ENCODE peak calls at places on chromosomes 6 and 20, in seven cellular contexts. P is HCT116, M is K562, Q is H1, H is HepG2, Y is GM12878, R is SK-N-SH. O is an unnamed sample.
A peak's percentile ranks its signal among the peaks of the same experiment; 100 is the strongest.

GRCh38 chr6:152983637-152984386 is 971 bp upstream of the FBXO5 start:
- DNase-seq in P (peak; percentile 61), M (no peak), Q (peak; percentile 94), H (peak; percentile 60), Y (peak; percentile 84), R (peak; percentile 19), O (peak; percentile 53)

GRCh38 chr20:53609501-53610445 is 16.1 kb upstream of the ZNF217 start:
- DNase-seq in P (no peak), M (peak; percentile 53), Q (peak; percentile 56), H (no peak), Y (no peak), R (no peak), O (peak; percentile 97)

GRCh38 chr6:146997062-146997461 is 207.2 kb upstream of the STXBP5 start:
- DNase-seq in P (no peak), M (no peak), Q (no peak), H (no peak), Y (no peak), R (no peak), O (no peak)

GRCh38 chr6:82337688-82338257 is 25.8 kb upstream of the TPBG start:
- DNase-seq in P (peak; percentile 13), M (no peak), Q (no peak), H (no peak), Y (no peak), R (no peak), O (no peak)

GRCh38 chr6:45289751-45290514 is 38.2 kb upstream of the RUNX2 start:
- DNase-seq in P (no peak), M (no peak), Q (no peak), H (no peak), Y (no peak), R (no peak), O (no peak)

GRCh38 chr6:101443315-101443714 is 49.8 kb downstream of the GRIK2 start:
- DNase-seq in P (no peak), M (no peak), Q (no peak), H (no peak), Y (no peak), R (no peak), O (no peak)

GRCh38 chr20:59253325-59253724 is 47.1 kb upstream of the EDN3 start:
- DNase-seq in P (no peak), M (no peak), Q (no peak), H (no peak), Y (no peak), R (no peak), O (no peak)

GRCh38 chr20:35297153-35297552 is 4.9 kb upstream of the FAM83C start:
- DNase-seq in P (no peak), M (no peak), Q (no peak), H (no peak), Y (no peak), R (no peak), O (no peak)

GRCh38 chr20:79565-79964 is 7.9 kb upstream of the DEFB125 start:
- DNase-seq in P (no peak), M (no peak), Q (no peak), H (no peak), Y (no peak), R (no peak), O (no peak)

GRCh38 chr20:54340206-54340605 is 132.3 kb downstream of the PFDN4 start:
- DNase-seq in P (no peak), M (no peak), Q (no peak), H (peak; percentile 27), Y (no peak), R (no peak), O (no peak)

GRCh38 chr6:105991561-105992314 is 94.4 kb upstream of the PRDM1 start:
- DNase-seq in P (no peak), M (peak; percentile 19), Q (peak; percentile 67), H (peak; percentile 5), Y (no peak), R (peak; percentile 29), O (no peak)

GRCh38 chr6:68575765-68576439 is 59.2 kb upstream of the ADGRB3 start:
- DNase-seq in P (no peak), M (no peak), Q (peak; percentile 62), H (no peak), Y (no peak), R (no peak), O (no peak)

GRCh38 chr6:130822736-130823135 is 4.5 kb upstream of the SMLR1 start:
- DNase-seq in P (no peak), M (no peak), Q (no peak), H (peak; percentile 62), Y (no peak), R (no peak), O (no peak)

GRCh38 chr6:139982652-139983051 is 608.2 kb upstream of the CITED2 start:
- DNase-seq in P (no peak), M (no peak), Q (no peak), H (no peak), Y (no peak), R (peak; percentile 37), O (no peak)

GRCh38 chr6:77019081-77019480 is 444.2 kb downstream of the HTR1B start:
- DNase-seq in P (no peak), M (no peak), Q (no peak), H (no peak), Y (no peak), R (no peak), O (no peak)

GRCh38 chr6:88048556-88048955 is 915 bp downstream of the SPACA1 start:
- DNase-seq in P (no peak), M (no peak), Q (no peak), H (no peak), Y (no peak), R (no peak), O (no peak)

GRCh38 chr6:26322645-26323482 is 42.1 kb upstream of the BTN3A2 start:
- DNase-seq in P (peak; percentile 82), M (peak; percentile 43), Q (peak; percentile 81), H (peak; percentile 93), Y (peak; percentile 87), R (peak; percentile 48), O (peak; percentile 98)

GRCh38 chr20:19757973-19758887 is at the start of gene RIN2:
- DNase-seq in P (peak; percentile 21), M (peak; percentile 7), Q (peak; percentile 90), H (peak; percentile 86), Y (no peak), R (peak; percentile 98), O (peak; percentile 66)

GRCh38 chr6:123171341-123171740 is 175.3 kb downstream of the CLVS2 start:
- DNase-seq in P (no peak), M (no peak), Q (no peak), H (no peak), Y (no peak), R (no peak), O (no peak)

GRCh38 chr6:154241570-154241969 is 115.0 kb downstream of the IPCEF1 start:
- DNase-seq in P (no peak), M (no peak), Q (no peak), H (no peak), Y (no peak), R (no peak), O (no peak)
- H3K4me1 ChIP-seq in P (peaks cover 8% of the 10 kb centered on the region), M (no peaks in the 10 kb centered on the region), Q (peaks cover 9% of the 10 kb centered on the region), H (no peaks in the 10 kb centered on the region), Y (peaks cover 4% of the 10 kb centered on the region), R (no peaks in the 10 kb centered on the region), O (no peaks in the 10 kb centered on the region)

GRCh38 chr6:37484786-37485170 is 14.9 kb downstream of the CCDC167 start:
- DNase-seq in P (no peak), M (no peak), Q (no peak), H (no peak), Y (no peak), R (no peak), O (no peak)

GRCh38 chr6:37483917-37484785 is 15.5 kb downstream of the CCDC167 start:
- DNase-seq in P (no peak), M (peak; percentile 86), Q (peak; percentile 93), H (peak; percentile 18), Y (no peak), R (peak; percentile 92), O (no peak)

GRCh38 chr6:37482356-37483292 is 17.1 kb downstream of the CCDC167 start:
- DNase-seq in P (no peak), M (no peak), Q (no peak), H (no peak), Y (no peak), R (no peak), O (no peak)

GRCh38 chr6:37481793-37482192 is 17.9 kb downstream of the CCDC167 start:
- DNase-seq in P (no peak), M (no peak), Q (no peak), H (no peak), Y (no peak), R (no peak), O (no peak)

GRCh38 chr6:37483502-37483901 is 16.2 kb downstream of the CCDC167 start:
- DNase-seq in P (no peak), M (no peak), Q (no peak), H (no peak), Y (no peak), R (no peak), O (no peak)
- H3K36me3 ChIP-seq in P (peaks cover 2% of the 10 kb centered on the region), M (peaks cover 52% of the 10 kb centered on the region), Q (peaks cover 7% of the 10 kb centered on the region), H (peaks cover 35% of the 10 kb centered on the region), Y (peaks cover 44% of the 10 kb centered on the region), R (peaks cover 52% of the 10 kb centered on the region), O (no peaks in the 10 kb centered on the region)

GRCh38 chr6:14622135-14622534 is 504.6 kb downstream of the CD83 start:
- DNase-seq in P (no peak), M (no peak), Q (no peak), H (peak; percentile 97), Y (no peak), R (no peak), O (no peak)
- TF ChIP-seq SIN3A in P (no peak), M (no peak), Q (no peak), H (no peak), Y (no peak), R (no peak), O (no peak)

GRCh38 chr6:63491104-63491503 is 81.2 kb upstream of the LOC128125822 start:
- DNase-seq in P (no peak), M (no peak), Q (no peak), H (no peak), Y (no peak), R (no peak), O (no peak)
- H3K4me1 ChIP-seq in P (peaks cover 50% of the 10 kb centered on the region), M (no peaks in the 10 kb centered on the region), Q (no peaks in the 10 kb centered on the region), H (peaks cover 21% of the 10 kb centered on the region), Y (no peaks in the 10 kb centered on the region), R (no peaks in the 10 kb centered on the region), O (no peaks in the 10 kb centered on the region)

DNA sequence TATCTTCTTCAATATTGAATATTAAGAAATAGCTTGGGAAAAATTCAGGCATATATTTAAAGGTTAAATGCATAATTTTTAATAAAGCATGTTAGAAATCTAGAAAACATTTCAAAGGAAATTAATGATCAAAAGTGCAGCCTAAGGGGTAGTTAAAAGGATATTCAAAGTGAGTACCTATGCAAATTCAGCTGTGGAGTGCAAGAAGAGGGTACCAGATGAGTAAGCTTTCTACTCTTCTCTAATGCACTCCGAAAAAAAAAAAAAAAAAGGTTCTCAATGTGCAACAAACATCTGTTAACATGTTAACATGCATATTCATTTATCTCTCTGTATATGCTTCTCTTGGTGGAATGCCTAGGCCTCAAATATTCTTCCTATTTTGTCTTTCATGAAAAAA is 32.0 kb upstream of the KATNA1 start:
- DNase-seq in P (no peak), M (no peak), Q (no peak), H (no peak), Y (no peak), R (no peak), O (no peak)
- H3K36me3 ChIP-seq in P (peaks cover 33% of the 10 kb centered on the region), M (peaks cover 75% of the 10 kb centered on the region), Q (peaks cover 49% of the 10 kb centered on the region), H (peaks cover 15% of the 10 kb centered on the region), Y (peaks cover 20% of the 10 kb centered on the region), R (peaks cover 46% of the 10 kb centered on the region), O (peaks cover 16% of the 10 kb centered on the region)